ENCODE peak calls at places on chromosome 4, in four cellular contexts. One of them, this sample, is unnamed.

GRCh38 chr4:90030953-90031352 is 96.2 kb upstream of the CCSER1 start:
- DNase-seq in K562: no peak
- DNase-seq in HepG2: no peak
- DNase-seq in WTC11: peak
- DNase-seq in this sample: peak

GRCh38 chr4:76235915-76236314 is 15.6 kb upstream of the FAM47E start:
- DNase-seq in WTC11: no peak
- DNase-seq in HepG2: no peak
- DNase-seq in K562: no peak
- DNase-seq in this sample: no peak

GRCh38 chr4:75781328-75781727 is 57.0 kb downstream of the USO1 start:
- DNase-seq in WTC11: no peak
- DNase-seq in K562: no peak
- DNase-seq in HepG2: no peak
- DNase-seq in this sample: no peak

GRCh38 chr4:184416913-184417734 is 57.2 kb downstream of the IRF2 start:
- DNase-seq in K562: no peak
- DNase-seq in WTC11: no peak
- DNase-seq in HepG2: no peak
- DNase-seq in this sample: no peak

GRCh38 chr4:184383497-184384055 is 90.8 kb downstream of the IRF2 start:
- DNase-seq in K562: no peak
- DNase-seq in HepG2: peak
- DNase-seq in WTC11: no peak
- DNase-seq in this sample: no peak

GRCh38 chr4:16027626-16028025 is 56.2 kb downstream of the PROM1 start:
- DNase-seq in WTC11: no peak
- DNase-seq in HepG2: no peak
- DNase-seq in K562: no peak
- DNase-seq in this sample: no peak

GRCh38 chr4:183987529-183987946 is 82.4 kb downstream of the STOX2 start:
- DNase-seq in K562: no peak
- DNase-seq in HepG2: no peak
- DNase-seq in WTC11: peak
- DNase-seq in this sample: peak

GRCh38 chr4:100836929-100837328 is 319.1 kb upstream of the EMCN start:
- DNase-seq in HepG2: no peak
- DNase-seq in WTC11: no peak
- DNase-seq in K562: no peak
- DNase-seq in this sample: no peak

GRCh38 chr4:147591048-147591577 is 26.1 kb upstream of the TMEM184C start:
- DNase-seq in HepG2: no peak
- DNase-seq in WTC11: no peak
- DNase-seq in K562: no peak
- DNase-seq in this sample: no peak

GRCh38 chr4:78780093-78780492 is 3.9 kb downstream of the BMP2K start:
- DNase-seq in K562: no peak
- DNase-seq in HepG2: no peak
- DNase-seq in WTC11: no peak
- DNase-seq in this sample: no peak

DNA sequence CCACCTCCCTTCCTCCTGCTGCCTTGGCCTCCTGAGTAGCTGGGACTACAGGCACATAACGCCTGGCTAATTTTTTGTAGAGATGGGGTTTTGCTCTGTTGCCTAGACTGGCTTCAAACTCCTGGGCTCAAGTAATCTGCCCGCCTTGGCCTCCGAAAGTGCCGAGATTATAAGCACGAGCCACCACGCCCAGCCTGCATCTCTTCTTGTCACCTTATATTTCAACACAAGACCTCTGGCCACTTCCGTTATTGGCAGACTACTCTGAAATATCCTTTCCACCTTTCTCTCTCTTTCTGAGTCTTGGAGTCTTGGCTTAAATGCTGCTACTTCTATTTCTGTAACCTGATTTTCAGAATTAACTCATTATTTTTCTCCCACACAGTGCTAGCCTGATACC is 5.6 kb downstream of the KIAA0232 start:
- DNase-seq in WTC11: no peak
- DNase-seq in HepG2: no peak
- DNase-seq in K562: no peak
- DNase-seq in this sample: no peak
- TF ChIP-seq ELF4 in WTC11: no peak
- TF ChIP-seq ELF4 in HepG2: no peak
- TF ChIP-seq ELF4 in K562: no peak
- TF ChIP-seq ELF4 in this sample: no peak

GRCh38 chr4:6562931-6563901 is 11.8 kb upstream of the MAN2B2 start:
- DNase-seq in HepG2: no peak
- DNase-seq in WTC11: peak
- DNase-seq in K562: peak
- DNase-seq in this sample: peak
- TF ChIP-seq ELF4 in HepG2: no peak
- TF ChIP-seq ELF4 in WTC11: no peak
- TF ChIP-seq ELF4 in K562: no peak
- TF ChIP-seq ELF4 in this sample: no peak

GRCh38 chr4:163591614-163592020 is 97.1 kb downstream of the TMA16 start:
- DNase-seq in K562: no peak
- DNase-seq in HepG2: no peak
- DNase-seq in WTC11: no peak
- DNase-seq in this sample: no peak

GRCh38 chr4:163590609-163591264 is 96.2 kb downstream of the TMA16 start:
- DNase-seq in K562: no peak
- DNase-seq in WTC11: no peak
- DNase-seq in HepG2: no peak
- DNase-seq in this sample: no peak

GRCh38 chr4:163592207-163592606 is 97.7 kb downstream of the TMA16 start:
- DNase-seq in K562: no peak
- DNase-seq in WTC11: no peak
- DNase-seq in HepG2: no peak
- DNase-seq in this sample: no peak

GRCh38 chr4:163590103-163590502 is 95.6 kb downstream of the TMA16 start:
- DNase-seq in HepG2: no peak
- DNase-seq in K562: no peak
- DNase-seq in WTC11: no peak
- DNase-seq in this sample: no peak

DNA sequence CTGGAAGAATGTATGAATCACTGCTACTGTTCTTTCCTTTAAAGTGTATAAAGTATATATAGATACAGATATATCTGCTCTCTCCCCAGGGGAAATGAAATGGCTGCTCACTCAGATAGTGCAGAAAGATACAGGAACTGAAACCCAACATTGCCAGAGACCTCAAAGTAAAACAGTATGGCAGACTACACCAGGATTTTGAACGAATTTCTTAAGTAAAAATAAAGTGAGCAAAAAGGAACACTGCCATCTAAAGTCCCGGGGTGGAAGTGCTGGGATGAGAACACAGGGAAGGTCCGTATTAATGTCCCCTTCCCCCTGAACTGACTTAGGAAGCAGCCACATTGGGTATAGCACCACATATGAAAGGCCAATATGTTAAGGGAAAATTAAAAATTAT is 93.4 kb downstream of the TMA16 start:
- DNase-seq in WTC11: peak
- DNase-seq in K562: peak
- DNase-seq in HepG2: peak
- DNase-seq in this sample: peak
- TF ChIP-seq ELF4 in WTC11: no peak
- TF ChIP-seq ELF4 in K562: no peak
- TF ChIP-seq ELF4 in HepG2: no peak
- TF ChIP-seq ELF4 in this sample: no peak

DNA sequence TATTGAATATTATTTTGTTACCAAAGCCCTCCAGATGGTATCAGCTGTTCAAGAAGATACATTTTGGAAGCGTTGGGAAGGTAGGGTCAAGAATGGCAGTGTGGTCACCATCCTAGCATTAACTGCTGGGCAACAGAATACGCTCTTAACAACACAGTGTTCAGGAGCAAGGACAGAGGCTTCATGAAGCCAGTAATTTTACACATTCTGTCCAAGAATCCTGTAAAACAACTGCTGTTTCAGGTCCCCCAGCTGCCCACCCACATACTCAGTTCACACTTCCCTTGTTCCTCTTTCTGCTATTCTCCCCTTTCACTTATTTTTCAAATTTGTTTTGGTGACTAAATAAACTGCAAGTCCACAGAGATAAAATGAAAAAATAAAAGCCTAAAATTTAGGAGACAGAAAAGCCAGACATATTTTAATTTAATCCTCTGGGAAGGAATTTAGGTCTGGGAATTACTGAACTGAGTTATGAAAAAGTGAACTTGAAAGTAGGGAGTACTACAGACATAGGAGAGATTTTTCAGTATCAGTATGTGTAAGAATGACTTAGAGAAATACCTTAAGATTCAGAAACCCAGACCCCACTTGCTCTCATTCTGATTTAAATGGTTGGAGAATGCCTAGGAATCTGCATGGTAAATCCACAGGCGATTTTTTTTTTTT is 406.7 kb downstream of the MAPK10 start:
- DNase-seq in HepG2: no peak
- DNase-seq in WTC11: no peak
- DNase-seq in K562: no peak
- DNase-seq in this sample: no peak
- TF ChIP-seq ELF4 in HepG2: no peak
- TF ChIP-seq ELF4 in WTC11: no peak
- TF ChIP-seq ELF4 in K562: no peak
- TF ChIP-seq ELF4 in this sample: no peak

GRCh38 chr4:187174749-187175148 is 451.1 kb upstream of the FAT1 start:
- DNase-seq in HepG2: no peak
- DNase-seq in WTC11: no peak
- DNase-seq in K562: no peak
- DNase-seq in this sample: no peak

GRCh38 chr4:187176261-187176910 is 452.7 kb upstream of the FAT1 start:
- DNase-seq in WTC11: no peak
- DNase-seq in K562: no peak
- DNase-seq in HepG2: no peak
- DNase-seq in this sample: no peak

GRCh38 chr4:187171731-187172339 is 448.2 kb upstream of the FAT1 start:
- DNase-seq in K562: no peak
- DNase-seq in HepG2: no peak
- DNase-seq in WTC11: no peak
- DNase-seq in this sample: no peak

GRCh38 chr4:187175197-187175596 is 451.5 kb upstream of the FAT1 start:
- DNase-seq in WTC11: no peak
- DNase-seq in HepG2: peak
- DNase-seq in K562: no peak
- DNase-seq in this sample: no peak

DNA sequence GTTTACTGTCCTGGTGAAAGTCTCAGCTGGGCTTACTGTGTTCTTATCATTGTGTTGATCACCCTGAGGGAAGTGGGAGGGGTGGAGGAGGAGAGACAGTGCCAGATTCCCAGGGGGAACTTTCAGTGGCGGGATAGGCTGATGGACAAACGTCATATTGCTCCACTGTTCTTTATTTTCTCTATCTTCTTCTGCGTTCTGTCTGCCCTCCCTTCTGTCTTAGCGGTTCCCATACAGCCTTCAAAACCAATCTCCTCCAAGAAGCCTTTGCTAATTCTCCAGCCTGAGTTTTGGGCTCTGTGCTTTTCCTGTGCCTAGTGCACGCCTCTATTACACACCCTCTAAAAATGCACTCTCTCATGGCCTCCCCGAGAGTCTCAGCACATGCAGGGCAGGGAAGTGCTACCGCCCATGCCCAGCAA is 448.7 kb upstream of the FAT1 start:
- DNase-seq in WTC11: no peak
- DNase-seq in K562: no peak
- DNase-seq in HepG2: no peak
- DNase-seq in this sample: no peak
- TF ChIP-seq ELF4 in WTC11: no peak
- TF ChIP-seq ELF4 in K562: no peak
- TF ChIP-seq ELF4 in HepG2: no peak
- TF ChIP-seq ELF4 in this sample: no peak

DNA sequence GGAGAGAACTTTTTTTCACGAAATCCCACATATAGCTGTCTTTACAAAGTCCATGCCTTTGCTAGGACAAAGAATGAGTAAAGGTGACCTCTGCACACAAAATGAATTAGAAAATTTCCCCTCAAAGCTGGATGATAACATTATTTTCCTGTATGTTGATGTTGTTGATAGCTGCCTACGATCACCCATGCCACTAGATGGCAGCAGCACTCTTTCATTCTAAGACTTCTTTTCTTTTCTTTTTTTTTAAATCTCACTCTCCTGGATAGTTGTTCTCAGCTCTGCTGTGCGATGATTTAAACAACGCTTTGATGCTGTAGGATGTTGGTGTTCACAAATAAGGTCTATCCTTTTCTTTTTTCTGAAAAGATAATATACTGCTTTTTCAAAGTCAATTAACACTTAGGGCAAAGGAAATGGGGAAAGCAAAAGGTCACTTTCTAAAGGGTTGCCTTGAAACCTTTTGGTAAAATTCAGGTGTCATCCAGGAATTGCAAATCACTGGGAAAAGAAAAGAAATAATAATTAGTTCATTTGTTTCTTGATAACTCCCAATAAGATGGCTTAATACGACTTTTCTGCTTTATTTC is 266.8 kb downstream of the C4orf33 start:
- DNase-seq in HepG2: peak
- DNase-seq in WTC11: peak
- DNase-seq in K562: peak
- DNase-seq in this sample: peak
- TF ChIP-seq ELF4 in HepG2: no peak
- TF ChIP-seq ELF4 in WTC11: no peak
- TF ChIP-seq ELF4 in K562: no peak
- TF ChIP-seq ELF4 in this sample: no peak

This sample was measured in HEK293T.